ENCODE peak calls at places on chromosomes 12 and 14, in seven cellular contexts. O, E, V, W, G, U and J are unnamed samples.

GRCh38 chr14:88746042-88746441 is 46.7 kb downstream of the EML5 start:
- DNase-seq in O (no peak), E (no peak), V (no peak), W (no peak), G (no peak), U (no peak), J (no peak)

GRCh38 chr12:59075141-59075540 is 154.8 kb upstream of the LRIG3 start:
- DNase-seq in O (no peak), E (peak), V (peak), W (no peak), G (no peak), U (no peak), J (no peak)

GRCh38 chr12:2877047-2877958 is at the start of the genes FOXM1 and RHNO1:
- DNase-seq in O (peak), E (peak), V (peak), W (peak), G (peak), U (peak), J (peak)

GRCh38 chr14:22560638-22561365 is 28.2 kb downstream of the DAD1 start:
- DNase-seq in O (no peak), E (peak), V (no peak), W (no peak), G (no peak), U (no peak), J (no peak)

GRCh38 chr12:9127484-9127883 is 11.8 kb upstream of the A2M start:
- DNase-seq in O (no peak), E (no peak), V (no peak), W (no peak), G (no peak), U (no peak), J (no peak)

GRCh38 chr14:63893701-63894458 is 41.1 kb downstream of the SYNE2 start:
- DNase-seq in O (peak), E (no peak), V (peak), W (no peak), G (no peak), U (no peak), J (peak)

GRCh38 chr14:32478027-32478426 is 148.9 kb downstream of the AKAP6 start:
- DNase-seq in O (no peak), E (no peak), V (no peak), W (no peak), G (no peak), U (no peak), J (no peak)

GRCh38 chr14:33839193-33840076 is 111.4 kb downstream of the EGLN3 start:
- DNase-seq in O (peak), E (peak), V (peak), W (peak), G (peak), U (peak), J (no peak)

GRCh38 chr12:47591795-47592194 is 114.0 kb downstream of the RPAP3 start:
- DNase-seq in O (no peak), E (no peak), V (peak), W (no peak), G (peak), U (no peak), J (no peak)

GRCh38 chr12:40158592-40159111 is 52.8 kb upstream of the SLC2A13 start:
- DNase-seq in O (no peak), E (no peak), V (peak), W (no peak), G (peak), U (peak), J (no peak)

GRCh38 chr12:114636723-114637480 is 47.1 kb downstream of the TBX3 start:
- DNase-seq in O (peak), E (peak), V (peak), W (no peak), G (peak), U (no peak), J (no peak)

GRCh38 chr12:25868193-25868592 is 90.3 kb upstream of the RASSF8 start:
- DNase-seq in O (no peak), E (no peak), V (no peak), W (no peak), G (no peak), U (no peak), J (no peak)

GRCh38 chr14:101112351-101113107 is 209.0 kb upstream of the RTL1 start:
- DNase-seq in O (no peak), E (no peak), V (no peak), W (no peak), G (no peak), U (no peak), J (no peak)

GRCh38 chr14:50000215-50001145 is 107.6 kb downstream of the ARF6 start:
- DNase-seq in O (peak), E (peak), V (peak), W (peak), G (peak), U (no peak), J (peak)

GRCh38 chr12:116672010-116672409 is 65.9 kb downstream of the SPRING1 start:
- DNase-seq in O (no peak), E (no peak), V (no peak), W (no peak), G (no peak), U (no peak), J (no peak)

GRCh38 chr12:105983622-105984325 is 155.0 kb downstream of the NUAK1 start:
- DNase-seq in O (no peak), E (no peak), V (no peak), W (no peak), G (no peak), U (no peak), J (no peak)

GRCh38 chr14:105315941-105316562 is 1.5 kb downstream of the PACS2 start:
- DNase-seq in O (no peak), E (no peak), V (no peak), W (no peak), G (no peak), U (no peak), J (no peak)

GRCh38 chr12:178715-179109 is 35.2 kb downstream of the SLC6A12 start:
- DNase-seq in O (no peak), E (no peak), V (peak), W (no peak), G (no peak), U (no peak), J (no peak)

GRCh38 chr12:5580911-5581488 is 149.1 kb downstream of the NTF3 start:
- DNase-seq in O (no peak), E (no peak), V (no peak), W (no peak), G (no peak), U (no peak), J (no peak)

GRCh38 chr12:617304-617915 is 45.8 kb downstream of the NINJ2 start:
- DNase-seq in O (no peak), E (no peak), V (no peak), W (no peak), G (peak), U (no peak), J (no peak)

GRCh38 chr14:77086017-77086727 is 11.9 kb upstream of the CIPC start:
- DNase-seq in O (peak), E (no peak), V (peak), W (no peak), G (no peak), U (no peak), J (no peak)

GRCh38 chr14:52069617-52070431 is 965 bp upstream of the NID2 start:
- DNase-seq in O (peak), E (no peak), V (peak), W (peak), G (no peak), U (no peak), J (peak)

GRCh38 chr12:32126720-32127119 is 20.1 kb downstream of the BICD1 start:
- DNase-seq in O (no peak), E (no peak), V (no peak), W (no peak), G (no peak), U (no peak), J (no peak)

GRCh38 chr12:99810718-99811593 is 163.4 kb downstream of the GARIN6 start:
- DNase-seq in O (peak), E (no peak), V (peak), W (no peak), G (peak), U (peak), J (no peak)

GRCh38 chr14:99666533-99666932 is 17.6 kb upstream of the CYP46A1 start:
- DNase-seq in O (no peak), E (no peak), V (no peak), W (no peak), G (no peak), U (no peak), J (no peak)

GRCh38 chr12:59499774-59500173 is 96.1 kb upstream of the SLC16A7 start:
- DNase-seq in O (no peak), E (no peak), V (no peak), W (no peak), G (no peak), U (no peak), J (no peak)

GRCh38 chr12:47837190-47838171 is 17.8 kb upstream of the HDAC7 start:
- DNase-seq in O (peak), E (peak), V (peak), W (peak), G (peak), U (peak), J (peak)

GRCh38 chr12:40907115-40907521 is 214.9 kb downstream of the CNTN1 start:
- DNase-seq in O (no peak), E (no peak), V (peak), W (no peak), G (no peak), U (no peak), J (no peak)

GRCh38 chr12:26198742-26199141 is 3.4 kb downstream of the SSPN start:
- DNase-seq in O (no peak), E (no peak), V (no peak), W (no peak), G (no peak), U (no peak), J (peak)